ENCODE peak calls at places on chromosomes 13 and 19, in nine cellular contexts. O is lower leg skin, D is cardiac fibroblast, T is fibroblast of pulmonary artery, Q is thyroid gland, U is pancreas, C is astrocyte of the spinal cord, Y is lung, J is tibial artery. X is an unnamed sample.

GRCh38 chr19:40687525-40688016 is 2.9 kb downstream of the NUMBL start:
- DNase-seq in J (peak), Q (peak), C (peak), O (peak), T (peak), Y (peak), D (peak), U (no peak), X (no peak)

GRCh38 chr13:30306762-30307193 is 573 bp downstream of the KATNAL1 start:
- DNase-seq in J (peak), C (peak), Y (peak), Q (peak), O (peak), D (peak), U (peak), T (peak), X (peak)

GRCh38 chr19:35408284-35409171 is 37.7 kb downstream of the GPR42 start:
- DNase-seq in T (no peak), O (no peak), C (no peak), J (peak), D (no peak), Q (no peak), U (no peak), Y (no peak), X (no peak)

GRCh38 chr19:46574533-46574932 is 26.6 kb upstream of the CALM3 start:
- DNase-seq in T (no peak), U (no peak), C (no peak), Q (no peak), Y (no peak), D (no peak), J (no peak), O (no peak), X (no peak)

GRCh38 chr19:55383789-55384575 is at the start of gene TMEM238:
- DNase-seq in Y (peak), C (peak), U (peak), T (peak), O (no peak), Q (peak), D (peak), J (no peak), X (no peak)

GRCh38 chr19:13493516-13494310 is 12.6 kb downstream of the CACNA1A start:
- DNase-seq in D (no peak), T (peak), Q (no peak), C (no peak), Y (no peak), U (no peak), J (no peak), O (no peak), X (no peak)

GRCh38 chr13:46738055-46738454 is 58.9 kb downstream of the ESD start:
- DNase-seq in C (no peak), T (no peak), Y (no peak), Q (no peak), D (peak), O (no peak), J (no peak), U (no peak), X (no peak)

GRCh38 chr13:104114111-104114510 is 1047.9 kb upstream of the SLC10A2 start:
- DNase-seq in T (peak), O (no peak), Q (no peak), Y (no peak), U (no peak), J (no peak), D (peak), C (no peak), X (no peak)

GRCh38 chr13:112616586-112617381 is 28.8 kb upstream of the TUBGCP3 start:
- DNase-seq in U (no peak), J (no peak), Q (no peak), T (peak), O (no peak), D (peak), Y (no peak), C (peak), X (peak)

GRCh38 chr13:74871671-74872070 is 610.3 kb downstream of the TBC1D4 start:
- DNase-seq in U (no peak), D (no peak), O (no peak), J (no peak), Q (no peak), C (no peak), T (no peak), Y (no peak), X (no peak)

GRCh38 chr19:1014161-1015060 is 6.5 kb downstream of the TMEM259 start:
- DNase-seq in D (no peak), C (no peak), T (no peak), J (no peak), Y (no peak), O (no peak), U (peak), Q (no peak), X (no peak)

DNA sequence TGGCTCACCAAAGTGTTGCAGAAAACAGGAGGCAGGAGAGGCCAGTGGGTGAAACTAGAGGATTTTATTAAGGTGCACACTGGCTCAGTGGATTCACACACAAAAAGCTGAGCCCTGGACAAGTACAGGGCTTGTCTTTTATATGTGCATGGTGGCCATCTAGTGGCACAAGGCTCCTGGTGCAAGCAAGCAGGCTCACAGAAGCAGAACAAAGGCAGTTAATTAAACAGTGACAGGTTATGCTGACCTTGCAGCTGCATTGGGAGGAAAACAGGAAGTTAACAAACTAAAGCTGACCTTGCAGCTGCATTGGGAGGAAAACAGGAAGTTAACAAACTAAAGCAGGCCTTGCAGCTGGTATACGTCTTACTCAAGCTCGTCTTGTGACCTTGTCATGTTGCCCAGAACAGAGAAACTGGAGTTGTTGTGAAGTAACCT is 65.3 kb upstream of the ZNF681 start:
- DNase-seq in C (no peak), U (no peak), Y (no peak), Q (no peak), T (no peak), J (no peak), D (no peak), O (no peak), X (no peak)
- TF ChIP-seq CTCF in C (no peak), U (no peak), Y (no peak), Q (no peak), T (no peak), J (no peak), D (peak), O (no peak), X (no peak)

DNA sequence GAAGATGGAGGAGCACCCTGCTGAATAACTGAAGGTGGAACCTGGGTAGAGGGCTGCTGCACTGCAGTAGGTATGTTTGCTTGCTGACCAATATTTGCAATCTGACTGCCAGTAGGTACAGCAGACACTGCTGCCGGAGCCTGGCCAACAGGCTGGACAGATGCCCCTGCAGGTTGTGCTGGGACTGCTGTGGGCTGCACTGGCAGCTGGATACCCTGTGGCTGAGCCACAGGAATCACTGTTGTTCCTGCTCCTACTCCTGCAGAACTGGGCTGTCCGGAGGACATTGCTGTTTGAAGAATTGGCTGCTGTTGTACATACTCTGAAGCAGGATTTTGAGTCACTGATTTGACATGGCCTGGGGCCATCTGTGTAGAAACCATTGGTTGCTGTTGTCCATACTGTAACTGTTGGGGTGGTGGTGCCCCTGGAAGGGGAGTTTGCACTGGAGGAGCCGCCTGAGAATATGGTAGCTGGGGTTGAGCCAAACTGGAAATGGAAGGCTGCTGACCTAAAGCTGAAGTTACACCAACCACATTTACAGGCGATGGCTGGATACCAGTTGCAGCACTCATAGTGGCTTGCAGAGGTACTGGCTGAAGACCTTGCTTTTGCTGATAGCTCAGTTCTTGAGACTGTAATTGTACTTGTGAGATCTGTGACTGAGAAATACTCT is 2.2 kb downstream of the TSC22D1 start:
- DNase-seq in Q (no peak), T (peak), Y (no peak), C (peak), J (no peak), O (no peak), D (peak), U (peak), X (peak)
- TF ChIP-seq CTCF in Q (no peak), T (peak), Y (no peak), C (peak), J (peak), O (no peak), D (peak), U (no peak), X (peak)

GRCh38 chr19:6707011-6707657 is 13.3 kb downstream of the C3 start:
- DNase-seq in D (no peak), Y (no peak), T (no peak), U (no peak), Q (no peak), C (no peak), J (no peak), O (no peak), X (no peak)

GRCh38 chr19:6707658-6708018 is 12.8 kb downstream of the C3 start:
- DNase-seq in U (no peak), Y (no peak), Q (no peak), T (no peak), C (no peak), D (no peak), J (no peak), O (no peak), X (no peak)

GRCh38 chr19:6705931-6706632 is 14.4 kb downstream of the C3 start:
- DNase-seq in T (no peak), O (no peak), J (no peak), Y (no peak), D (no peak), U (no peak), C (no peak), Q (no peak), X (no peak)

GRCh38 chr19:6708346-6708745 is 12.1 kb downstream of the C3 start:
- DNase-seq in Q (no peak), C (no peak), T (no peak), Y (no peak), J (no peak), U (no peak), O (no peak), D (no peak), X (no peak)

GRCh38 chr19:6706633-6706958 is 13.9 kb downstream of the C3 start:
- DNase-seq in U (no peak), D (no peak), Y (no peak), O (no peak), C (no peak), Q (no peak), T (no peak), J (no peak), X (no peak)
- TF ChIP-seq CTCF in U (no peak), D (no peak), Y (no peak), O (no peak), C (no peak), Q (no peak), T (no peak), J (no peak), X (no peak)

GRCh38 chr19:11295180-11295579 is 780 bp upstream of the TSPAN16 start:
- DNase-seq in U (no peak), D (no peak), T (no peak), Q (no peak), Y (no peak), J (no peak), O (no peak), C (no peak), X (no peak)

GRCh38 chr19:11291991-11292390 is 4.0 kb upstream of the TSPAN16 start:
- DNase-seq in O (no peak), U (no peak), Q (no peak), T (no peak), C (no peak), Y (no peak), J (no peak), D (no peak), X (no peak)

GRCh38 chr19:11296264-11296663 is 304 bp downstream of the TSPAN16 start:
- DNase-seq in J (peak), U (no peak), Y (no peak), D (peak), C (no peak), Q (no peak), O (no peak), T (peak), X (no peak)

GRCh38 chr19:11293468-11294389 is 2.2 kb upstream of the TSPAN16 start:
- DNase-seq in T (peak), O (peak), Q (peak), U (peak), C (peak), Y (peak), D (peak), J (peak), X (peak)

GRCh38 chr19:11295665-11296245 is at the start of gene TSPAN16:
- DNase-seq in U (no peak), O (no peak), D (no peak), J (no peak), Q (no peak), Y (no peak), C (no peak), T (no peak), X (no peak)
- TF ChIP-seq CTCF in U (no peak), O (no peak), D (no peak), J (no peak), Q (no peak), Y (no peak), C (peak), T (peak), X (no peak)